ENCODE peak calls at places on chromosomes 13 and 19, in eight cellular contexts. W is SK-N-SH, U is dorsolateral prefrontal cortex, E is GM12865, T is fibroblast of lung, H is astrocyte, Q is heart right ventricle, O is MM.1S. L is an unnamed sample.

GRCh38 chr13:39451301-39451700 is 151.7 kb downstream of the LHFPL6 start:
- DNase-seq in W (no peak), U (no peak), E (no peak), T (peak; percentile 43), H (peak; percentile 25), Q (peak; percentile 31), O (no peak), L (peak; percentile 80)

GRCh38 chr19:29119582-29119981 is 93.4 kb downstream of the UQCRFS1 start:
- DNase-seq in W (peak; percentile 17), U (no peak), E (no peak), T (no peak), H (no peak), Q (no peak), O (no peak), L (no peak)

GRCh38 chr13:69580255-69580654 is 527.4 kb upstream of the ATXN8OS start:
- DNase-seq in W (no peak), U (no peak), E (no peak), T (no peak), H (no peak), Q (no peak), O (no peak), L (no peak)

GRCh38 chr19:40704491-40705361 is 12.0 kb downstream of the COQ8B start:
- DNase-seq in W (no peak), U (no peak), E (no peak), T (no peak), H (no peak), Q (no peak), O (no peak), L (no peak)

GRCh38 chr13:33123066-33123940 is 107.1 kb downstream of the KL start:
- DNase-seq in W (no peak), U (no peak), E (no peak), T (peak; percentile 75), H (peak; percentile 69), Q (no peak), O (no peak), L (peak; percentile 38)

GRCh38 chr19:40687525-40688016 is 2.9 kb downstream of the NUMBL start:
- DNase-seq in W (no peak), U (peak; percentile 62), E (peak; percentile 37), T (peak; percentile 80), H (peak; percentile 79), Q (peak; percentile 82), O (no peak), L (peak; percentile 47)

GRCh38 chr19:15841875-15842569 is 26.6 kb upstream of the OR10H1 start:
- DNase-seq in W (no peak), U (no peak), E (peak; percentile 9), T (no peak), H (no peak), Q (no peak), O (no peak), L (no peak)

GRCh38 chr13:20360835-20361412 is 128.8 kb upstream of the GJB6 start:
- DNase-seq in W (no peak), U (no peak), E (no peak), T (peak; percentile 68), H (peak; percentile 60), Q (no peak), O (no peak), L (no peak)

GRCh38 chr13:76012091-76012721 is 376.1 kb downstream of the LMO7 start:
- DNase-seq in W (no peak), U (no peak), E (no peak), T (peak; percentile 76), H (peak; percentile 71), Q (no peak), O (no peak), L (peak; percentile 39)

GRCh38 chr13:108342369-108343289 is 73.1 kb downstream of the TNFSF13B start:
- DNase-seq in W (peak; percentile 23), U (no peak), E (peak; percentile 33), T (peak; percentile 38), H (peak; percentile 14), Q (no peak), O (peak; percentile 54), L (peak; percentile 78)

GRCh38 chr19:6071840-6072239 is 38.5 kb downstream of the RFX2 start:
- DNase-seq in W (no peak), U (no peak), E (no peak), T (no peak), H (no peak), Q (no peak), O (no peak), L (no peak)

GRCh38 chr19:43560687-43561086 is 14.6 kb downstream of the XRCC1 start:
- DNase-seq in W (no peak), U (no peak), E (no peak), T (no peak), H (no peak), Q (no peak), O (no peak), L (peak; percentile 50)

GRCh38 chr19:39679056-39679790 is 23.5 kb downstream of the LGALS16 start:
- DNase-seq in W (no peak), U (no peak), E (peak; percentile 93), T (no peak), H (no peak), Q (peak; percentile 8), O (peak; percentile 81), L (no peak)

GRCh38 chr13:110107568-110108347 is 199.2 kb downstream of the COL4A1 start:
- DNase-seq in W (peak; percentile 57), U (no peak), E (no peak), T (no peak), H (no peak), Q (no peak), O (no peak), L (peak; percentile 35)

GRCh38 chr19:22137791-22138190 is 59.0 kb downstream of the ZNF676 start:
- DNase-seq in W (no peak), U (no peak), E (no peak), T (no peak), H (no peak), Q (no peak), O (no peak), L (no peak)

GRCh38 chr13:64758520-64758919 is 2471.6 kb downstream of the PCDH9 start:
- DNase-seq in W (no peak), U (no peak), E (no peak), T (peak; percentile 49), H (peak; percentile 39), Q (no peak), O (no peak), L (peak; percentile 3)

GRCh38 chr13:98484289-98485219 is 92.4 kb downstream of the STK24 start:
- DNase-seq in W (no peak), U (no peak), E (peak; percentile 84), T (peak; percentile 96), H (peak; percentile 95), Q (peak; percentile 72), O (no peak), L (peak; percentile 95)

GRCh38 chr13:72168126-72168525 is 301.1 kb upstream of the DACH1 start:
- DNase-seq in W (no peak), U (no peak), E (no peak), T (no peak), H (no peak), Q (no peak), O (no peak), L (no peak)

GRCh38 chr13:91904005-91904404 is 505.6 kb downstream of the GPC5 start:
- DNase-seq in W (no peak), U (no peak), E (peak; percentile 46), T (no peak), H (no peak), Q (no peak), O (peak; percentile 62), L (peak; percentile 1)

GRCh38 chr19:14363203-14364097 is 17.8 kb upstream of the ADGRE5 start:
- DNase-seq in W (peak; percentile 58), U (peak; percentile 47), E (peak; percentile 63), T (peak; percentile 68), H (peak; percentile 48), Q (peak; percentile 91), O (no peak), L (peak; percentile 50)

GRCh38 chr13:48400820-48401219 is 12.1 kb downstream of the LPAR6 start:
- DNase-seq in W (no peak), U (no peak), E (peak; percentile 18), T (peak; percentile 79), H (peak; percentile 71), Q (no peak), O (peak; percentile 12), L (peak; percentile 90)

GRCh38 chr19:8108560-8109445 is 40.6 kb downstream of the FBN3 start:
- DNase-seq in W (no peak), U (no peak), E (no peak), T (no peak), H (no peak), Q (no peak), O (no peak), L (no peak)
- H3K4me3 ChIP-seq in W (no peak overlapping the region), U (no peak overlapping the region), E (no peak overlapping the region), T (no peak overlapping the region), H (no peak overlapping the region), Q (no peak overlapping the region), O (no peak overlapping the region), L (no peak overlapping the region)

GRCh38 chr13:30804474-30804873 is 69.1 kb downstream of the ALOX5AP start:
- DNase-seq in W (peak; percentile 29), U (no peak), E (no peak), T (no peak), H (no peak), Q (no peak), O (no peak), L (no peak)
- TF ChIP-seq CTCF in W (peak; percentile 38), U (peak; percentile 29), E (no peak), T (peak; percentile 16), H (no peak), Q (no peak), O (no peak), L (peak; percentile 42)

GRCh38 chr13:26589754-26590153 is 32.3 kb downstream of the WASF3 start:
- DNase-seq in W (no peak), U (no peak), E (no peak), T (peak; percentile 67), H (peak; percentile 50), Q (peak; percentile 20), O (no peak), L (peak; percentile 89)

GRCh38 chr13:26587251-26587650 is 29.8 kb downstream of the WASF3 start:
- DNase-seq in W (no peak), U (no peak), E (no peak), T (no peak), H (no peak), Q (no peak), O (no peak), L (no peak)

GRCh38 chr13:26585136-26585535 is 27.7 kb downstream of the WASF3 start:
- DNase-seq in W (no peak), U (no peak), E (no peak), T (peak; percentile 37), H (no peak), Q (no peak), O (no peak), L (peak; percentile 30)

GRCh38 chr13:26583662-26584061 is 26.2 kb downstream of the WASF3 start:
- DNase-seq in W (no peak), U (no peak), E (no peak), T (no peak), H (no peak), Q (no peak), O (no peak), L (no peak)

DNA sequence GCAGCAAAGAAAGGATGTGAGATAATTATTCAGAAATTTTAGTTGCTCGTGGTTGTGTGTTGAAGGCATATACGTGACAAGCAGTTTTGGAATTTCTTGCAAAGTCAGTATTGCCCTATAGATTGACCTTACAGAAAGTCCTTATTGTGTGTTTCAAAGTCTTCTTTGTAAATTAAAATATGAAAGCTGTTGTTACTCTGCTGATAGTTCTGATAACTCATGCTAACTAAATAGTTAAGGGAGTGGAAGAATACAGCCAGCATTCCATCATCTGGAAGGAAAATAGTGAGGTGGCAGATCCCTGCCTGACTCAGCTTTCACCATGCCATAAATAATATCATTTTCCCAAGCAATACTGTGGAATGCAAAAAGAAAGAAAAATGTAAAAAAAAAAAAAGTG is 27.2 kb downstream of the WASF3 start:
- DNase-seq in W (no peak), U (no peak), E (no peak), T (peak; percentile 71), H (peak; percentile 66), Q (no peak), O (no peak), L (peak; percentile 72)
- H3K4me3 ChIP-seq in W (peak overlapping the region; percentile 12), U (no peak overlapping the region), E (no peak overlapping the region), T (no peak overlapping the region), H (no peak overlapping the region), Q (no peak overlapping the region), O (no peak overlapping the region), L (no peak overlapping the region)

GRCh38 chr13:27997904-27998522 is 9.5 kb upstream of the URAD start:
- DNase-seq in W (no peak), U (no peak), E (peak; percentile 70), T (peak; percentile 15), H (no peak), Q (peak; percentile 67), O (peak; percentile 67), L (peak; percentile 62)
- TF ChIP-seq CTCF in W (peak; percentile 54), U (no peak), E (peak; percentile 61), T (peak; percentile 45), H (peak; percentile 33), Q (peak; percentile 44), O (peak; percentile 59), L (peak; percentile 75)

L was measured in choroid plexus epithelial cell.